ENCODE peak calls at places on chromosomes 6 and 20, in four cellular contexts. V is breast epithelium, O is right cardiac atrium, A is SJSA1. U is an unnamed sample.

GRCh38 chr6:32191696-32192607 is 491 bp downstream of the GPSM3 start:
- DNase-seq in A (no peak), V (no peak), O (no peak), U (no peak)

GRCh38 chr20:57849868-57850215 is 140.0 kb upstream of the PMEPA1 start:
- DNase-seq in A (peak), O (no peak), V (no peak), U (no peak)

GRCh38 chr6:56101141-56101553 is 146.2 kb downstream of the COL21A1 start:
- DNase-seq in A (peak), O (no peak), V (no peak), U (no peak)

GRCh38 chr20:57123139-57123903 is 143.1 kb downstream of the BMP7 start:
- DNase-seq in A (no peak), V (no peak), O (no peak), U (no peak)

GRCh38 chr20:20498081-20498861 is 130.4 kb downstream of the INSM1 start:
- DNase-seq in A (no peak), O (no peak), V (no peak), U (peak)

GRCh38 chr6:3526962-3527796 is 70.3 kb upstream of the SLC22A23 start:
- DNase-seq in O (no peak), V (peak), A (no peak), U (no peak)

GRCh38 chr6:42026540-42026939 is 23.8 kb upstream of the TAF8 start:
- DNase-seq in A (no peak), V (no peak), O (peak), U (no peak)

GRCh38 chr6:108750801-108751200 is 97.4 kb upstream of the ARMC2 start:
- DNase-seq in A (no peak), O (no peak), V (no peak), U (no peak)

GRCh38 chr20:34693414-34693813 is 10.7 kb upstream of the TP53INP2 start:
- DNase-seq in O (no peak), A (no peak), V (no peak), U (no peak)

GRCh38 chr6:36815962-36816735 is 23.1 kb downstream of the CPNE5 start:
- DNase-seq in A (no peak), V (no peak), O (no peak), U (no peak)

GRCh38 chr6:76814496-76815458 is 648.5 kb downstream of the HTR1B start:
- DNase-seq in A (no peak), O (no peak), V (no peak), U (no peak)

GRCh38 chr6:144953552-144954240 is 668.6 kb downstream of the UTRN start:
- DNase-seq in V (no peak), A (peak), O (no peak), U (no peak)

GRCh38 chr6:163651910-163652309 is 237.4 kb downstream of the QKI start:
- DNase-seq in A (no peak), V (no peak), O (no peak), U (no peak)

GRCh38 chr20:24913076-24913628 is 35.9 kb upstream of the CST7 start:
- DNase-seq in A (no peak), V (no peak), O (no peak), U (no peak)

GRCh38 chr6:72271531-72271930 is 350.3 kb upstream of the KCNQ5 start:
- DNase-seq in A (no peak), O (no peak), V (no peak), U (no peak)

GRCh38 chr20:32252189-32252588 is 25.3 kb upstream of the KIF3B start:
- DNase-seq in V (no peak), A (no peak), O (no peak), U (no peak)

GRCh38 chr20:7980332-7981046 is 39.1 kb downstream of the TMX4 start:
- DNase-seq in V (no peak), A (no peak), O (no peak), U (no peak)

GRCh38 chr6:135358907-135359459 is 138.6 kb downstream of the AHI1 start:
- DNase-seq in O (no peak), V (no peak), A (no peak), U (no peak)

GRCh38 chr20:2658414-2659354 is 5.3 kb downstream of the IDH3B start:
- DNase-seq in A (no peak), V (no peak), O (no peak), U (no peak)

GRCh38 chr6:111973897-111974639 is 79.8 kb upstream of the CCN6 start:
- DNase-seq in A (no peak), V (no peak), O (no peak), U (no peak)

GRCh38 chr6:37663016-37663810 is 34.5 kb downstream of the MDGA1 start:
- DNase-seq in A (no peak), O (no peak), V (no peak), U (peak)

GRCh38 chr20:45951474-45951873 is 17.0 kb downstream of the PCIF1 start:
- DNase-seq in A (no peak), V (no peak), O (no peak), U (no peak)

GRCh38 chr6:31582230-31582601 is at the start of gene LTB:
- DNase-seq in O (peak), A (no peak), V (no peak), U (no peak)

GRCh38 chr6:63347599-63347998 is 27.8 kb upstream of the LGSN start:
- DNase-seq in A (no peak), O (no peak), V (no peak), U (no peak)

GRCh38 chr6:164114656-164115055 is 700.1 kb downstream of the QKI start:
- DNase-seq in A (no peak), V (no peak), O (no peak), U (no peak)

GRCh38 chr20:24699321-24700165 is 230.1 kb downstream of the SYNDIG1 start:
- DNase-seq in A (no peak), O (no peak), V (no peak), U (no peak)

GRCh38 chr6:164109770-164110140 is 695.2 kb downstream of the QKI start:
- DNase-seq in A (no peak), O (peak), V (peak), U (peak)

GRCh38 chr20:7971536-7972285 is 31.5 kb upstream of the HAO1 start:
- DNase-seq in A (no peak), O (no peak), V (no peak), U (no peak)

GRCh38 chr6:109058620-109059019 is 36.0 kb downstream of the SESN1 start:
- DNase-seq in V (no peak), A (no peak), O (no peak), U (no peak)

GRCh38 chr6:46236752-46237151 is 66.0 kb upstream of the ENPP5 start:
- DNase-seq in O (no peak), A (no peak), V (no peak), U (no peak)

GRCh38 chr20:24086121-24086520 is 97.5 kb upstream of the GGTLC1 start:
- DNase-seq in V (no peak), A (no peak), O (no peak), U (no peak)

GRCh38 chr6:111817451-111818146 is 55.7 kb downstream of the FYN start:
- DNase-seq in V (no peak), O (no peak), A (no peak), U (peak)

GRCh38 chr20:760751-761417 is 7.4 kb downstream of the SLC52A3 start:
- DNase-seq in A (no peak), V (no peak), O (peak), U (no peak)

GRCh38 chr6:17102258-17102870 is 514 bp downstream of the STMND1 start:
- DNase-seq in A (no peak), V (no peak), O (no peak), U (no peak)

GRCh38 chr6:291697-292505 is at the start of gene DUSP22:
- DNase-seq in A (peak), O (peak), V (peak), U (no peak)

GRCh38 chr20:62587757-62588402 is 54.4 kb upstream of the SLCO4A1 start:
- DNase-seq in V (no peak), O (peak), A (no peak), U (no peak)

GRCh38 chr6:107280791-107281190 is 165.5 kb upstream of the BEND3 start:
- DNase-seq in O (no peak), V (no peak), A (no peak), U (no peak)

GRCh38 chr6:116450185-116450710 is 10.9 kb upstream of the CALHM6 start:
- DNase-seq in A (no peak), V (no peak), O (no peak), U (no peak)

GRCh38 chr6:116447496-116448011 is 13.6 kb upstream of the CALHM6 start:
- DNase-seq in O (no peak), V (no peak), A (peak), U (no peak)

GRCh38 chr6:116447052-116447451 is 14.1 kb upstream of the CALHM6 start:
- DNase-seq in O (no peak), A (no peak), V (no peak), U (no peak)

GRCh38 chr6:116451916-116452315 is 9.3 kb upstream of the CALHM6 start:
- DNase-seq in O (no peak), A (no peak), V (no peak), U (no peak)

DNA sequence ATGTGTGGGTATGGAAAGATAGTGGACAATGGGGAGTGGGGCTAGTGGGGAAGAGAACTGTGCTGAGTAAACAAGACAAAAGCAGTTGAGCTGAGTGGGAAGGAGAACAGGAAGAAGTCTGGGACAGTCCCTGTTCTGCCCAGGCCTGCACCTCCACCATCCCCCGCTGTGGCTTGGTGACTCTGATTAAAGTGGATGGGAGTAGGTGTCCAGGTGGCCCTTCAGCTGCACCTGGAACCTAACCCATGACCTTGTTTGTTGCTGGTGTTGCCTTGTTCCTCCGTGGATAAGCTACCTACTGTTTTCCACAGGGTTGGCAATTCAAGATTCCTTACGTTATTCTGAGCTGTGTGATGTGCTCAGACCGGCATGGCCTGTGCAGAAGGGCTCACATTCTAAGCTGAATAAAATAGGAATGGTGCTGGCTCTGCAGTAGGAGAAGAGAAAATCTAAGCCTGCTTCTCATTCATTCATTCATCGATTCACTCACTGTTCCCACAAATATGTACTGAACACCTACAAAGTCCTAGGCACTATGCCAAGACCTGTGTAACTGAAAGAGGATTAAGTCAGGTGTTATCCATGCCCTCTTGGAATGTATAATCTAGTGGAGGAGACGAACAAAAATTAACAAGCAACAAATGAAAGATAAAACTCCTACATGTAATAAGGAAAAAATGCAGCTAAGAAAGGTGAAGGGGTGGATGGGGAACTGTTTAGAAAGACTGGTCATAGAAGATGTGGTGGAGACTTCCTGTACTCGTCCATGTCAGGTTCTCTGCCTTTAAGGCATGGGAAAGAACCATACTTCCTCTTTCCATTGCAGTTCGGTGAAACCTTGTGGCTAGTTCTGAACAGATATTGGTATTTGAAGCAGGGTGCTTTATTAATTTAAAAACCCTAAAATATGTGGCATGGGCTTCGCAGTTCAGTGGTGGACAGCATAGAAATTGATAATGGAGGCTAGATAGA is 10.1 kb upstream of the CALHM6 start:
- DNase-seq in O (peak), A (no peak), V (no peak), U (no peak)
- H3K27ac ChIP-seq in O (no peak), A (no peak), V (no peak), U (no peak)

DNA sequence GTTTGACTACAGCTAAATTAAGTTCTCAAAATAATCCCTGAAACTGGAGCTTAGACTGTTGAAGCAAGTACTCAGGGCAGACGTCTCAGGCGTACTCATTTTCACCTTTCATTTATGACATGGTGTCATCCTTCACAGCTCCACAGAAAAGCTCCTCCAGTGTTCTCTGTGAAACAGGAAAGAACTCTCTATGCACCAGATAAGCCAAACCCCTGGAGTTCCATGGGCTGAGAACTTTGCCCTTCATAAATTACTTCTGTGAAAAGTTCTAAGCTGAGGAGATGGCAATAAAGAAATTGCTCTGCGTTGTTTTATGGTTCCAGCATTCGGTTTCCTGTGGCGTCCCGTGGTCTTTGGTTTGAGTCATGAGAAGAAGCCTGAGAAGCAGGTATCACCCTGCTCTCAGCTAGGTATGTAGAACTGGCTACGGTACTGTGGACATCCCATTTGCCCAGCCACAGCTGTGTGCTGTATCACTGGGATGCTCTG is 20.2 kb upstream of the RREB1 start:
- DNase-seq in V (no peak), A (no peak), O (no peak), U (no peak)
- H3K27ac ChIP-seq in V (peak), A (no peak), O (no peak), U (no peak)

DNA sequence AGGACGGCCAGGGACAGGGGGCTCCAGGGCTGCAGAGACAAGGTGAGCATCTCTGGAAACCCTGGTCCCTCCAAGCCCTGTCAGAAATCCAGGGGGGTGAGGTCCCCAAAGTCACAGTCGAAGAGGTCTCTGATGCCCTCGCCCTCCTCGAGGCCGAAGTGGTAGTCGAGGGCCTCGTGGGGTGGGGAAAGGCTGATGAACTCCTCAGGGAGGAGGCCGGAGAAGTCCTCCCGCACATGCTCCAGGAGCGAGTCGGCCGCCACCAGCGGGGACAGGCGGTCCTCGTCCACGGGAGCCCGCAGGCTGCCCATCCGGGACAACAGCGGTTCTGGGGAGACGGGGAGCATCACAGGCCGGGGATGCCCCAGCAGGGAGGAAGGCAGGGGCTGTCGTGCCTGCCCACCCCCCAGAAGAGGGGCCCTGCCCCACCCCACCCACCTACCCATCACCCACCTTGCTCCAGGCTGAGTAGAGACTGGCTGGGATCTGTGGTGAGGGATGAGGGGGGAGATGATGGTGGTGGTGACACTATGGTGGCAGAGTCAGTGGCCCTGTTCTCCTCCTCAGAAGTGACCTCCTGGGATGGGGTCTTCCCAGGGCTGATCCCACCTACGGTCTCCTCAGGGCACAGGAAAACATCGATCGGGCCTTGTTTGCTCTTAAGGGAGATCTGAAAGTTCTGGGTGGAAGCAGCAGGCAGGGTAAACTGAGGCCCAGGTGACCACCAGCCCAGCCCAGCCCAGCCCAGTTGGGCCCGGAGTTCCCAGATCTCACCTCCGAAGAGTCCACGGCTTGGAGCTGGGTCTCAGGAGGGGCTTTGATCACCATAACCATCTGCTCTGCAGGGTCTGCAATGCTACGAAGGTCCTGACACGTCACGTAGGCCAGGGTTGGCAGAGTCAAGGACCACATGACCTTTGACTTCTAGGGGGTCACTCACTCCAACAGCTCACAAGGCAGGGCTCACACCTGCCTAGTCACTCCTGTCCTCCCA is 2.7 kb upstream of the NECAB3 start:
- DNase-seq in O (peak), A (no peak), V (no peak), U (no peak)
- H3K27ac ChIP-seq in O (peak), A (no peak), V (peak), U (no peak)

GRCh38 chr6:170295519-170296422 is 4.9 kb upstream of the DLL1 start:
- DNase-seq in O (peak), A (peak), V (no peak), U (no peak)

GRCh38 chr6:170297577-170298330 is 6.9 kb upstream of the DLL1 start:
- DNase-seq in V (no peak), O (no peak), A (no peak), U (no peak)

GRCh38 chr6:170296423-170296745 is 5.5 kb upstream of the DLL1 start:
- DNase-seq in A (peak), O (peak), V (no peak), U (no peak)

GRCh38 chr6:170298688-170299087 is 7.8 kb upstream of the DLL1 start:
- DNase-seq in O (no peak), A (peak), V (no peak), U (no peak)

GRCh38 chr6:170296746-170297576 is 6.1 kb upstream of the DLL1 start:
- DNase-seq in O (no peak), A (peak), V (no peak), U (no peak)
- H3K27ac ChIP-seq in O (no peak), A (no peak), V (no peak), U (peak)

U was measured in substantia nigra.